ENCODE peak calls at places on chromosomes 4 and X, in seven cellular contexts. I, H, Q, D, N, Z and P are unnamed samples.

GRCh38 chr4:89640620-89641366 is 196.2 kb downstream of the SNCA start:
- DNase-seq in I (peak), H (no peak), Q (peak), D (no peak), N (peak), Z (peak), P (peak)

GRCh38 chrX:55056820-55057690 is 17.8 kb upstream of the PAGE2B start:
- DNase-seq in I (no peak), H (no peak), Q (peak), D (no peak), N (no peak), Z (peak), P (no peak)

GRCh38 chr4:2049811-2050210 is 9.3 kb upstream of the NAT8L start:
- DNase-seq in I (no peak), H (no peak), Q (no peak), D (no peak), N (no peak), Z (no peak), P (no peak)

GRCh38 chr4:174156239-174156826 is 127.1 kb downstream of the FBXO8 start:
- DNase-seq in I (no peak), H (no peak), Q (peak), D (no peak), N (no peak), Z (peak), P (no peak)

GRCh38 chr4:174228988-174229387 is 54.5 kb downstream of the FBXO8 start:
- DNase-seq in I (no peak), H (no peak), Q (no peak), D (no peak), N (no peak), Z (no peak), P (no peak)

GRCh38 chr4:13888112-13888511 is 260.6 kb upstream of the BOD1L1 start:
- DNase-seq in I (no peak), H (peak), Q (peak), D (no peak), N (no peak), Z (peak), P (no peak)

GRCh38 chrX:30888526-30889146 is 418 bp downstream of the TAB3 start:
- DNase-seq in I (no peak), H (no peak), Q (peak), D (no peak), N (no peak), Z (no peak), P (no peak)

GRCh38 chr4:74109894-74110605 is 11.1 kb upstream of the CXCL2 start:
- DNase-seq in I (no peak), H (peak), Q (peak), D (no peak), N (no peak), Z (peak), P (no peak)

GRCh38 chr4:123987408-123987807 is 590.8 kb downstream of the SPRY1 start:
- DNase-seq in I (no peak), H (no peak), Q (peak), D (no peak), N (no peak), Z (no peak), P (no peak)

GRCh38 chrX:103503163-103503852 is 16.0 kb downstream of the RAB40A start:
- DNase-seq in I (no peak), H (no peak), Q (peak), D (no peak), N (no peak), Z (peak), P (no peak)
- TF ChIP-seq CTCF in I (no peak), H (no peak), Q (no peak), D (no peak), N (no peak), Z (no peak), P (no peak)

GRCh38 chr4:15198070-15198727 is 195.9 kb downstream of the CPEB2 start:
- DNase-seq in I (peak), H (no peak), Q (peak), D (no peak), N (no peak), Z (no peak), P (no peak)

GRCh38 chr4:15202481-15202880 is 200.2 kb downstream of the CPEB2 start:
- DNase-seq in I (no peak), H (no peak), Q (no peak), D (no peak), N (no peak), Z (no peak), P (no peak)

GRCh38 chr4:15201782-15202181 is 199.5 kb downstream of the CPEB2 start:
- DNase-seq in I (no peak), H (no peak), Q (no peak), D (no peak), N (no peak), Z (no peak), P (no peak)

GRCh38 chr4:15194520-15194919 is 192.2 kb downstream of the CPEB2 start:
- DNase-seq in I (no peak), H (no peak), Q (peak), D (no peak), N (no peak), Z (no peak), P (no peak)

GRCh38 chr4:15197005-15197404 is 194.7 kb downstream of the CPEB2 start:
- DNase-seq in I (peak), H (peak), Q (peak), D (no peak), N (no peak), Z (peak), P (peak)
- TF ChIP-seq CTCF in I (peak), H (peak), Q (peak), D (no peak), N (no peak), Z (peak), P (no peak)

GRCh38 chr4:81260443-81261102 is 45.6 kb upstream of the PRKG2 start:
- DNase-seq in I (no peak), H (no peak), Q (peak), D (no peak), N (no peak), Z (peak), P (peak)
- TF ChIP-seq CTCF in I (peak), H (peak), Q (peak), D (no peak), N (peak), Z (peak), P (peak)

GRCh38 chr4:169010125-169011023 is at the start of gene CBR4:
- DNase-seq in I (peak), H (peak), Q (peak), D (peak), N (peak), Z (peak), P (peak)
- TF ChIP-seq CTCF in I (peak), H (no peak), Q (peak), D (peak), N (peak), Z (no peak), P (peak)

GRCh38 chr4:3375688-3376087 is 66.1 kb upstream of the HGFAC start:
- DNase-seq in I (no peak), H (no peak), Q (peak), D (no peak), N (no peak), Z (peak), P (no peak)
- TF ChIP-seq CTCF in I (no peak), H (no peak), Q (peak), D (no peak), N (no peak), Z (no peak), P (no peak)